ENCODE peak calls at places on chromosomes 5 and 9, in eight cellular contexts. O is activated CD8-positive, alpha-beta memory T cell treated with anti-CD3 and anti-CD28 coated beads, Interleukin-2, amount 10 ng/mL, durations not matched to agents 7 days and 5 days; A is PC-9; G is naive thymus-derived CD8-positive, alpha-beta T cell; K is kidney epithelial cell; U is sciatic nerve; T is Right ventricle myocardium inferior; V is activated naive CD4-positive, alpha-beta T cell treated with anti-CD3 and anti-CD28 coated beads, Interleukin-2, amount 50 U/mL, for 16 hours. P is an unnamed sample.

GRCh38 chr9:97766092-97766491 is 69.0 kb upstream of the XPA start:
- DNase-seq in O (no peak), A (peak), G (no peak), K (no peak), U (no peak), T (no peak), V (no peak), P (no peak)

GRCh38 chr5:132887326-132887725 is 13.9 kb downstream of the LEAP2 start:
- DNase-seq in O (no peak), A (no peak), G (no peak), K (no peak), U (no peak), T (no peak), V (no peak), P (no peak)

GRCh38 chr5:84411832-84412605 is 27.3 kb upstream of the EDIL3 start:
- DNase-seq in O (no peak), A (no peak), G (no peak), K (no peak), U (no peak), T (no peak), V (no peak), P (no peak)

GRCh38 chr9:75147638-75148037 is 59.3 kb downstream of the OSTF1 start:
- DNase-seq in O (no peak), A (no peak), G (no peak), K (no peak), U (no peak), T (no peak), V (no peak), P (no peak)

GRCh38 chr9:16175461-16175860 is 622.6 kb downstream of the CCDC171 start:
- DNase-seq in O (no peak), A (no peak), G (no peak), K (no peak), U (no peak), T (no peak), V (no peak), P (peak)

GRCh38 chr9:6226696-6227095 is 11.1 kb downstream of the IL33 start:
- DNase-seq in O (no peak), A (no peak), G (no peak), K (no peak), U (no peak), T (no peak), V (no peak), P (no peak)

GRCh38 chr5:94153736-94154450 is 412.5 kb upstream of the POU5F2 start:
- DNase-seq in O (no peak), A (no peak), G (no peak), K (peak), U (no peak), T (no peak), V (no peak), P (no peak)

GRCh38 chr5:80408475-80408875 is 611 bp downstream of the ZFYVE16 start:
- DNase-seq in O (peak), A (peak), G (peak), K (no peak), U (no peak), T (peak), V (peak), P (no peak)

GRCh38 chr9:133105461-133105770 is 15.6 kb downstream of the RALGDS start:
- DNase-seq in O (no peak), A (no peak), G (no peak), K (no peak), U (no peak), T (peak), V (no peak), P (no peak)

GRCh38 chr5:100646011-100646410 is 110.8 kb downstream of the FAM174A start:
- DNase-seq in O (no peak), A (no peak), G (no peak), K (no peak), U (no peak), T (no peak), V (no peak), P (no peak)

GRCh38 chr5:59544573-59544972 is 349.0 kb downstream of the PDE4D start:
- DNase-seq in O (no peak), A (no peak), G (no peak), K (no peak), U (no peak), T (no peak), V (no peak), P (no peak)

GRCh38 chr5:99004960-99005359 is 76.2 kb upstream of the CHD1 start:
- DNase-seq in O (no peak), A (no peak), G (no peak), K (no peak), U (no peak), T (no peak), V (no peak), P (no peak)

GRCh38 chr9:38046669-38047300 is 22.2 kb downstream of the SHB start:
- DNase-seq in O (no peak), A (peak), G (no peak), K (peak), U (no peak), T (no peak), V (no peak), P (no peak)

GRCh38 chr5:35094966-35095365 is 47.2 kb upstream of the AGXT2 start:
- DNase-seq in O (no peak), A (peak), G (no peak), K (no peak), U (no peak), T (no peak), V (no peak), P (no peak)

GRCh38 chr5:168931638-168932345 is 352.6 kb upstream of the PANK3 start:
- DNase-seq in O (no peak), A (no peak), G (no peak), K (peak), U (no peak), T (no peak), V (no peak), P (no peak)

GRCh38 chr5:171437286-171437821 is 17.9 kb downstream of the FGF18 start:
- DNase-seq in O (no peak), A (no peak), G (no peak), K (no peak), U (no peak), T (no peak), V (no peak), P (no peak)

GRCh38 chr5:4994994-4995393 is 145.1 kb upstream of the ADAMTS16 start:
- DNase-seq in O (no peak), A (no peak), G (no peak), K (peak), U (no peak), T (no peak), V (no peak), P (no peak)

GRCh38 chr5:1923341-1923740 is 40.6 kb upstream of the IRX4 start:
- DNase-seq in O (no peak), A (no peak), G (no peak), K (no peak), U (no peak), T (no peak), V (no peak), P (no peak)

GRCh38 chr9:106859957-106860715 is 2.8 kb upstream of the ZNF462 start:
- DNase-seq in O (no peak), A (no peak), G (no peak), K (no peak), U (peak), T (peak), V (no peak), P (no peak)

GRCh38 chr5:11596657-11597071 is 307.6 kb downstream of the CTNND2 start:
- DNase-seq in O (no peak), A (no peak), G (no peak), K (no peak), U (no peak), T (no peak), V (no peak), P (no peak)

GRCh38 chr5:159850192-159850573 is 66.1 kb upstream of the ADRA1B start:
- DNase-seq in O (no peak), A (peak), G (no peak), K (peak), U (no peak), T (no peak), V (no peak), P (peak)

GRCh38 chr9:110546411-110546871 is 33.1 kb downstream of the SVEP1 start:
- DNase-seq in O (no peak), A (peak), G (no peak), K (no peak), U (no peak), T (no peak), V (no peak), P (no peak)

GRCh38 chr5:172805736-172806255 is 28.3 kb upstream of the ERGIC1 start:
- DNase-seq in O (no peak), A (no peak), G (no peak), K (no peak), U (no peak), T (no peak), V (no peak), P (no peak)

GRCh38 chr5:428754-429452 is 14.1 kb upstream of the EXOC3 start:
- DNase-seq in O (no peak), A (no peak), G (no peak), K (no peak), U (peak), T (no peak), V (no peak), P (no peak)

GRCh38 chr5:132996307-132996706 is 30.0 kb downstream of the ZCCHC10 start:
- DNase-seq in O (no peak), A (no peak), G (no peak), K (no peak), U (no peak), T (no peak), V (no peak), P (no peak)

GRCh38 chr5:158634713-158635112 is 465.0 kb downstream of the EBF1 start:
- DNase-seq in O (no peak), A (no peak), G (no peak), K (no peak), U (no peak), T (no peak), V (no peak), P (no peak)

GRCh38 chr9:95127249-95128176 is 190.0 kb downstream of the FANCC start:
- DNase-seq in O (peak), A (peak), G (peak), K (no peak), U (peak), T (peak), V (peak), P (no peak)

GRCh38 chr9:136944094-136944518 is 432 bp downstream of the FBXW5 start:
- DNase-seq in O (no peak), A (no peak), G (no peak), K (no peak), U (no peak), T (no peak), V (no peak), P (no peak)